ENCODE peak calls at places on chromosomes 12 and 14, in eight cellular contexts. Q is right lobe of liver, E is IMR-90, B is GM12878, S is adrenal gland, P is esophagus squamous epithelium, J is HepG2, H is uterus. R is an unnamed sample. For H3K4me1, the result is how much of the 10 kb centered on the place peaks cover.

GRCh38 chr12:123085730-123086487 is 65.0 kb downstream of the PITPNM2 start:
- DNase-seq in B (no peak), E (peak), H (peak), P (no peak), Q (no peak), S (peak), J (peak), R (peak)

GRCh38 chr12:70794131-70794530 is 126.4 kb downstream of the PTPRR start:
- DNase-seq in J (no peak), E (no peak), B (no peak), H (no peak), P (no peak), Q (no peak), S (no peak), R (no peak)

GRCh38 chr12:76957306-76957705 is 78.5 kb upstream of the CSRP2 start:
- DNase-seq in E (no peak), B (no peak), H (no peak), P (no peak), S (no peak), J (no peak), Q (no peak), R (no peak)

GRCh38 chr12:3976351-3976938 is 103.2 kb upstream of the PARP11 start:
- DNase-seq in H (no peak), Q (no peak), S (no peak), J (no peak), E (no peak), B (no peak), P (no peak), R (no peak)

GRCh38 chr12:24960222-24960855 is 11.4 kb upstream of the BCAT1 start:
- DNase-seq in S (peak), Q (no peak), E (peak), P (no peak), H (no peak), B (peak), J (peak), R (no peak)

GRCh38 chr12:65566776-65567175 is 257.5 kb upstream of the HMGA2 start:
- DNase-seq in S (no peak), E (peak), P (no peak), H (no peak), B (no peak), Q (no peak), J (no peak), R (no peak)

GRCh38 chr12:18895946-18896345 is 158.0 kb downstream of the CAPZA3 start:
- DNase-seq in S (no peak), Q (no peak), P (no peak), E (no peak), H (no peak), J (no peak), B (no peak), R (peak)

GRCh38 chr14:77830692-77831091 is 30.8 kb downstream of the ADCK1 start:
- DNase-seq in H (no peak), J (peak), B (no peak), S (no peak), P (no peak), Q (no peak), E (no peak), R (no peak)

GRCh38 chr12:131407221-131408035 is 303.5 kb upstream of the SFSWAP start:
- DNase-seq in E (no peak), J (no peak), H (no peak), Q (no peak), S (no peak), B (no peak), P (no peak), R (no peak)

GRCh38 chr12:130555628-130556485 is 160.2 kb downstream of the RIMBP2 start:
- DNase-seq in P (no peak), J (no peak), S (no peak), H (no peak), E (no peak), Q (no peak), B (no peak), R (no peak)

GRCh38 chr12:96036765-96037455 is 1.5 kb upstream of the LTA4H start:
- DNase-seq in S (no peak), H (no peak), P (no peak), B (no peak), Q (no peak), E (peak), J (no peak), R (no peak)

GRCh38 chr14:72774894-72775620 is 118.8 kb downstream of the DPF3 start:
- DNase-seq in E (no peak), Q (no peak), B (no peak), J (no peak), H (no peak), S (no peak), P (no peak), R (no peak)

GRCh38 chr12:15477761-15478160 is 155.5 kb downstream of the PTPRO start:
- DNase-seq in E (no peak), P (no peak), S (no peak), J (no peak), H (no peak), Q (no peak), B (no peak), R (no peak)

GRCh38 chr14:58607571-58608317 is 30.0 kb upstream of the DACT1 start:
- DNase-seq in S (no peak), Q (no peak), P (no peak), J (no peak), E (peak), B (no peak), H (no peak), R (no peak)

GRCh38 chr12:65004270-65004669 is 116.8 kb downstream of the WIF1 start:
- DNase-seq in J (no peak), B (no peak), P (no peak), E (no peak), S (no peak), Q (no peak), H (no peak), R (no peak)

GRCh38 chr12:104323899-104324298 is 20.4 kb downstream of the EID3 start:
- DNase-seq in E (no peak), P (no peak), B (no peak), Q (no peak), S (no peak), H (no peak), J (no peak), R (no peak)

GRCh38 chr12:59322473-59322872 is 273.4 kb upstream of the SLC16A7 start:
- DNase-seq in H (no peak), Q (no peak), S (no peak), E (no peak), B (no peak), J (no peak), P (no peak), R (peak)

GRCh38 chr12:24728366-24728765 is 220.5 kb downstream of the BCAT1 start:
- DNase-seq in J (peak), S (no peak), E (peak), P (no peak), B (no peak), H (no peak), Q (no peak), R (no peak)

GRCh38 chr12:91640021-91640420 is 457.4 kb upstream of the DCN start:
- DNase-seq in P (no peak), S (no peak), E (no peak), B (no peak), H (no peak), J (no peak), Q (no peak), R (no peak)

GRCh38 chr12:121110211-121110940 is 22.3 kb upstream of the P2RX7 start:
- DNase-seq in P (no peak), Q (no peak), B (peak), H (peak), J (peak), E (peak), S (peak), R (peak)

GRCh38 chr12:15520083-15520482 is 197.8 kb downstream of the PTPRO start:
- DNase-seq in P (no peak), S (no peak), H (no peak), Q (no peak), E (no peak), B (no peak), J (no peak), R (no peak)

GRCh38 chr12:3293446-3294161 is 197.4 kb upstream of the PRMT8 start:
- DNase-seq in J (no peak), B (no peak), E (peak), P (no peak), S (no peak), Q (no peak), H (no peak), R (no peak)

GRCh38 chr12:113392988-113393579 is 10.6 kb downstream of the SDS start:
- DNase-seq in H (no peak), B (peak), J (peak), S (peak), E (no peak), P (no peak), Q (peak), R (no peak)

GRCh38 chr14:37116933-37117844 is 55.2 kb downstream of the SLC25A21 start:
- DNase-seq in E (peak), S (no peak), Q (no peak), H (no peak), P (no peak), B (no peak), J (peak), R (no peak)

GRCh38 chr12:5014269-5014668 is 29.4 kb upstream of the KCNA5 start:
- DNase-seq in P (no peak), Q (no peak), H (no peak), B (no peak), S (no peak), J (no peak), E (peak), R (no peak)

GRCh38 chr12:26242683-26243082 is 47.3 kb downstream of the SSPN start:
- DNase-seq in B (no peak), J (no peak), Q (no peak), H (no peak), E (no peak), P (no peak), S (no peak), R (no peak)

GRCh38 chr12:53726946-53727309 is 324 bp downstream of the CALCOCO1 start:
- DNase-seq in B (no peak), E (peak), Q (no peak), P (no peak), S (no peak), H (no peak), J (no peak), R (no peak)

GRCh38 chr12:57248934-57249742 is 1.8 kb downstream of the STAC3 start:
- DNase-seq in E (no peak), H (no peak), P (no peak), B (no peak), J (no peak), S (no peak), Q (no peak), R (no peak)

GRCh38 chr12:104477812-104478388 is 21.2 kb downstream of the CHST11 start:
- DNase-seq in P (no peak), B (no peak), S (no peak), E (no peak), J (no peak), Q (no peak), H (no peak), R (no peak)

GRCh38 chr12:48017496-48017895 is 13.2 kb upstream of the COL2A1 start:
- DNase-seq in S (no peak), J (no peak), P (no peak), B (no peak), H (no peak), Q (no peak), E (no peak), R (no peak)

GRCh38 chr14:102040153-102040552 is 46.7 kb downstream of the HSP90AA1 start:
- DNase-seq in B (no peak), P (no peak), J (no peak), Q (no peak), E (no peak), S (no peak), H (no peak), R (no peak)

GRCh38 chr14:102039157-102039556 is 47.7 kb downstream of the HSP90AA1 start:
- DNase-seq in B (no peak), H (no peak), S (no peak), Q (no peak), E (no peak), J (no peak), P (no peak), R (no peak)

GRCh38 chr14:102044566-102044965 is 42.3 kb downstream of the HSP90AA1 start:
- DNase-seq in Q (no peak), P (no peak), J (no peak), S (no peak), B (no peak), E (no peak), H (no peak), R (no peak)

GRCh38 chr14:102043251-102044025 is 43.4 kb downstream of the HSP90AA1 start:
- DNase-seq in H (no peak), S (no peak), E (no peak), B (no peak), Q (no peak), J (no peak), P (no peak), R (peak)

GRCh38 chr14:102042699-102043098 is 44.1 kb downstream of the HSP90AA1 start:
- DNase-seq in B (no peak), P (no peak), J (no peak), H (no peak), S (no peak), Q (no peak), E (no peak), R (no peak)
- H3K4me3 ChIP-seq in B (no peak), P (no peak), J (no peak), H (no peak), S (no peak), Q (no peak), E (no peak), R (no peak)

GRCh38 chr12:117028254-117028653 is 71.0 kb downstream of the TESC start:
- DNase-seq in B (no peak), J (no peak), H (no peak), E (no peak), P (no peak), Q (no peak), S (peak), R (no peak)

GRCh38 chr12:117025481-117026151 is 73.6 kb downstream of the TESC start:
- DNase-seq in H (peak), Q (no peak), B (no peak), S (peak), E (peak), J (peak), P (no peak), R (peak)

GRCh38 chr12:117026343-117026742 is 72.9 kb downstream of the TESC start:
- DNase-seq in H (no peak), E (no peak), P (no peak), J (no peak), B (no peak), S (peak), Q (no peak), R (no peak)

GRCh38 chr12:117026921-117027250 is 72.3 kb downstream of the TESC start:
- DNase-seq in E (no peak), Q (no peak), H (no peak), P (no peak), J (no peak), B (no peak), S (no peak), R (no peak)

GRCh38 chr12:117027251-117028086 is 71.7 kb downstream of the TESC start:
- DNase-seq in P (no peak), E (no peak), S (peak), H (no peak), Q (no peak), J (no peak), B (no peak), R (no peak)
- H3K4me1 ChIP-seq in P (under half), E (under half), S (under half), H (under half), Q (under half), J (under half), B (under half), R (under half)

GRCh38 chr14:96795443-96795842 is 1.7 kb upstream of the VRK1 start:
- DNase-seq in S (no peak), E (no peak), H (no peak), P (no peak), J (no peak), B (no peak), Q (no peak), R (no peak)

GRCh38 chr14:96790715-96791114 is 6.5 kb upstream of the VRK1 start:
- DNase-seq in H (no peak), B (no peak), P (no peak), E (no peak), Q (no peak), S (no peak), J (no peak), R (no peak)

GRCh38 chr14:96792003-96792402 is 5.2 kb upstream of the VRK1 start:
- DNase-seq in S (peak), H (no peak), E (no peak), B (no peak), Q (no peak), P (no peak), J (no peak), R (no peak)

GRCh38 chr14:96792581-96792980 is 4.6 kb upstream of the VRK1 start:
- DNase-seq in P (no peak), S (no peak), H (no peak), B (no peak), E (no peak), J (no peak), Q (no peak), R (no peak)

GRCh38 chr14:96793547-96793946 is 3.6 kb upstream of the VRK1 start:
- DNase-seq in E (no peak), P (no peak), Q (no peak), S (no peak), B (no peak), J (no peak), H (no peak), R (no peak)
- TF ChIP-seq POLR2A in E (no peak), P (no peak), Q (no peak), S (no peak), B (no peak), J (no peak), H (no peak), R (no peak)

DNA sequence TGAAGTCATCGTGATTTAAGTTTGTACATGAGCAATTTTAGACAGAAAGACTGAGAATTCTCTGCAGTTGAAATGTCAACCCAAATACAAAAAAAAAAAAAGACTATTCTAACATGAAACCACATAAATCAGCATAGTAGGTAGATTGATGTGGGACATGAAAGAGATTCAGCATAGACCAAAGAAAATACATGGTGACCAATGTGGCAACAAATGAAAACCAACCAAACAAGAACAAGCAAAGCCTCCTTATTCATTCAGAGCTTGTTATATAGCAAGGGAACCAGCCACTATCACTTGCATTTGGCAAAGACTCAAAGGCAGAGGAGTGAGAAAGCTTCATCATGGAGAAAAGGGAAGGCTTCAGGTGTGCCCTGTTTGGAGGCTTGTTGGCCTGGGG is 144.4 kb upstream of the TMPO start:
- DNase-seq in S (no peak), B (no peak), H (no peak), E (no peak), J (no peak), Q (no peak), P (no peak), R (no peak)
- H3K4me3 ChIP-seq in S (no peak), B (no peak), H (no peak), E (no peak), J (no peak), Q (no peak), P (no peak), R (no peak)

GRCh38 chr12:93725531-93725930 is 48.4 kb downstream of the CRADD start:
- DNase-seq in J (no peak), Q (no peak), H (no peak), B (no peak), E (no peak), P (no peak), S (no peak), R (no peak)

GRCh38 chr12:93729934-93730333 is 52.8 kb downstream of the CRADD start:
- DNase-seq in H (no peak), J (no peak), P (no peak), E (no peak), Q (no peak), S (no peak), B (no peak), R (no peak)

GRCh38 chr12:93727911-93728310 is 50.7 kb downstream of the CRADD start:
- DNase-seq in S (no peak), Q (no peak), B (no peak), E (no peak), J (peak), H (no peak), P (no peak), R (no peak)

GRCh38 chr12:93723568-93723930 is 46.4 kb downstream of the CRADD start:
- DNase-seq in E (no peak), Q (no peak), J (no peak), S (no peak), B (no peak), P (no peak), H (no peak), R (no peak)

DNA sequence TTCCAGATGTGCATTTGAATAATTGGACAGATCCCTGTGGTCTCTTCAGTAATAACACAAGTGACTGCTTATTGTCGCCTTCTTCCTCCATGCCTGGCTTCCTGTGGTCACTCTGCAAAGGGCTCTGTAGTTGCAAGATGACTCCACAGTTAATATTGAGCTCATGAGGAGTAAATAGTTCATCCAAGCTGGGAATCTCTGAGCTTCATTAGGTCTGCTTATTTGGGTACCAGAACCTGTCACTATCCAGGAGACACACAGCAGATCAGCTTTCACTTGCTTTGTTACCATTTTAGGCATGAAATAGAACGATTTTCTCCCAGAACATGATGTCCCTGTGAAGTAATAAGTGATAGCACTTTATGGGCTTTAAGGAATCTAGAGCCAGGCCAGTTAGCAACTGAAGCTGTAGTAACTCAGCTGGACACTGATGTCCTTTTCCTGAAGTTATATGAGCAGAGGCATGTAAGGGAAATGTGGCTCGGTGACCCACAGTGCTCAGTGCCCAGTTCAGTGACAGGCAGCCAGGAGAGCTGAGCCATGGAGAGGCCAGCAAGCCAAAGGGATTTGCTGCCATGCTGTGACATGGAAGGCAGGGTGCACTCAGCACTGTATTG is 50.1 kb downstream of the CRADD start:
- DNase-seq in E (no peak), S (no peak), Q (no peak), P (no peak), B (no peak), J (no peak), H (peak), R (no peak)
- H3K4me1 ChIP-seq in E (under half), S (under half), Q (under half), P (under half), B (under half), J (under half), H (under half), R (under half)

GRCh38 chr14:91114079-91115065 is 499 bp downstream of the DGLUCY start:
- DNase-seq in Q (peak), B (peak), E (peak), H (peak), P (peak), J (peak), S (peak), R (peak)
- TF ChIP-seq POLR2A in Q (peak), B (peak), E (no peak), H (no peak), P (peak), J (peak), S (peak), R (no peak)